ENCODE peak calls at places on chromosomes 6 and 20, in ten cellular contexts. I is HuH-7; P is dorsolateral prefrontal cortex; G is stimulated activated CD4-positive, alpha-beta T cell treated with anti-CD3 and anti-CD28 coated beads, Interleukin-1b, Interleukin-23, amount 100 ng/mL, for 48 hours; E is HFFc6; R is Caki2; W is iris pigment epithelial cell; Z is CD8-positive, alpha-beta T cell; T is HEK293T; M is iPS-NIHi11. C is an unnamed sample.

GRCh38 chr6:166007349-166008263 is 160.0 kb downstream of the TBXT start:
- DNase-seq in E (no peak), W (peak; percentile 63), I (no peak), Z (no peak), T (no peak), P (no peak), R (peak; percentile 58), G (no peak), M (no peak), C (peak; percentile 78)

GRCh38 chr6:95819939-95820338 is 195.8 kb upstream of the FUT9 start:
- DNase-seq in E (no peak), T (no peak), I (no peak), Z (no peak), M (peak; percentile 17), G (no peak), P (no peak), W (no peak), R (no peak), C (no peak)

GRCh38 chr6:160973856-160974255 is 17.7 kb upstream of the MAP3K4 start:
- DNase-seq in I (no peak), T (no peak), R (no peak), W (no peak), M (no peak), E (peak; percentile 40), P (no peak), Z (no peak), G (no peak), C (peak; percentile 84)

GRCh38 chr6:144219056-144219685 is 66.0 kb upstream of the UTRN start:
- DNase-seq in M (peak; percentile 36), R (peak; percentile 14), I (peak; percentile 45), E (peak; percentile 66), W (peak; percentile 63), Z (no peak), T (peak; percentile 47), G (no peak), P (no peak), C (peak; percentile 79)

GRCh38 chr20:6693178-6693807 is 74.2 kb upstream of the BMP2 start:
- DNase-seq in W (no peak), I (no peak), P (no peak), M (no peak), G (no peak), T (no peak), R (no peak), E (no peak), Z (no peak), C (no peak)

GRCh38 chr6:113432729-113433505 is 424.2 kb upstream of the MARCKS start:
- DNase-seq in M (no peak), R (no peak), G (no peak), P (no peak), W (no peak), I (peak; percentile 17), T (no peak), Z (no peak), E (no peak), C (peak; percentile 36)

GRCh38 chr6:112207773-112208172 is 46.6 kb downstream of the LAMA4 start:
- DNase-seq in I (no peak), P (no peak), W (no peak), R (no peak), Z (no peak), E (no peak), M (no peak), G (no peak), T (no peak), C (no peak)

GRCh38 chr6:144653885-144654505 is 368.9 kb downstream of the UTRN start:
- DNase-seq in W (no peak), I (no peak), M (no peak), P (no peak), G (no peak), E (no peak), Z (no peak), T (no peak), R (no peak), C (no peak)

GRCh38 chr20:1401431-1401907 is 8.6 kb upstream of the FKBP1A start:
- DNase-seq in I (no peak), M (no peak), W (no peak), R (peak; percentile 66), P (no peak), Z (no peak), G (no peak), T (no peak), E (peak; percentile 62), C (peak; percentile 36)

GRCh38 chr6:53790886-53791285 is 3.9 kb upstream of the LRRC1 start:
- DNase-seq in Z (no peak), R (no peak), M (no peak), P (no peak), I (no peak), T (no peak), W (peak; percentile 36), E (no peak), G (no peak), C (no peak)

GRCh38 chr6:157221049-157221816 is 102.1 kb downstream of the TMEM242 start:
- DNase-seq in E (peak; percentile 76), I (peak; percentile 96), G (peak; percentile 91), P (peak; percentile 77), M (peak; percentile 93), Z (peak; percentile 66), R (peak; percentile 70), W (peak; percentile 73), T (no peak), C (peak; percentile 95)

GRCh38 chr6:165729307-165729936 is 66.4 kb upstream of the PDE10A start:
- DNase-seq in G (peak; percentile 21), Z (no peak), P (no peak), T (peak; percentile 77), M (peak; percentile 79), E (no peak), I (peak; percentile 68), W (no peak), R (no peak), C (peak; percentile 15)